ENCODE peak calls at places on chromosomes 12 and 14, in eight cellular contexts. One of them, this sample, is unnamed.

GRCh38 chr12:127025545-127025944 is 1241.4 kb upstream of the TMEM132C start:
- DNase-seq in astrocyte: no peak
- DNase-seq in suprapubic skin: no peak
- DNase-seq in brain microvascular endothelial cell: no peak
- DNase-seq in heart left ventricle: no peak
- DNase-seq in testis: no peak
- DNase-seq in heart right ventricle: no peak
- DNase-seq in uterus: no peak
- DNase-seq in this sample: no peak

GRCh38 chr12:99907210-99907609 is 77.5 kb downstream of the ANKS1B start:
- DNase-seq in suprapubic skin: no peak
- DNase-seq in heart right ventricle: no peak
- DNase-seq in astrocyte: no peak
- DNase-seq in heart left ventricle: no peak
- DNase-seq in uterus: no peak
- DNase-seq in brain microvascular endothelial cell: no peak
- DNase-seq in testis: no peak
- DNase-seq in this sample: no peak

GRCh38 chr12:16606201-16606849 is 363 bp upstream of the LMO3 start:
- DNase-seq in heart right ventricle: no peak
- DNase-seq in brain microvascular endothelial cell: peak; percentile 9
- DNase-seq in astrocyte: peak; percentile 27
- DNase-seq in heart left ventricle: no peak
- DNase-seq in uterus: peak; percentile 68
- DNase-seq in testis: peak; percentile 37
- DNase-seq in suprapubic skin: no peak
- DNase-seq in this sample: peak; percentile 53

GRCh38 chr14:100669468-100669867 is 57.2 kb upstream of the DLK1 start:
- DNase-seq in uterus: no peak
- DNase-seq in heart right ventricle: no peak
- DNase-seq in heart left ventricle: no peak
- DNase-seq in brain microvascular endothelial cell: no peak
- DNase-seq in testis: no peak
- DNase-seq in astrocyte: no peak
- DNase-seq in suprapubic skin: no peak
- DNase-seq in this sample: no peak

GRCh38 chr12:1115471-1116242 is 124.6 kb downstream of the ERC1 start:
- DNase-seq in heart left ventricle: no peak
- DNase-seq in testis: no peak
- DNase-seq in suprapubic skin: no peak
- DNase-seq in brain microvascular endothelial cell: peak; percentile 40
- DNase-seq in astrocyte: peak; percentile 71
- DNase-seq in uterus: no peak
- DNase-seq in heart right ventricle: no peak
- DNase-seq in this sample: no peak

GRCh38 chr14:83816755-83817154 is 1713.2 kb upstream of the FLRT2 start:
- DNase-seq in heart right ventricle: peak; percentile 3
- DNase-seq in astrocyte: no peak
- DNase-seq in testis: no peak
- DNase-seq in uterus: no peak
- DNase-seq in suprapubic skin: no peak
- DNase-seq in heart left ventricle: no peak
- DNase-seq in brain microvascular endothelial cell: peak; percentile 20
- DNase-seq in this sample: no peak

GRCh38 chr14:77950371-77950770 is 150.5 kb downstream of the ADCK1 start:
- DNase-seq in suprapubic skin: no peak
- DNase-seq in testis: no peak
- DNase-seq in astrocyte: peak; percentile 58
- DNase-seq in brain microvascular endothelial cell: no peak
- DNase-seq in heart left ventricle: no peak
- DNase-seq in heart right ventricle: peak; percentile 14
- DNase-seq in uterus: no peak
- DNase-seq in this sample: no peak

GRCh38 chr14:31527087-31527486 is 34.1 kb upstream of the NUBPL start:
- DNase-seq in uterus: no peak
- DNase-seq in heart right ventricle: no peak
- DNase-seq in astrocyte: no peak
- DNase-seq in brain microvascular endothelial cell: no peak
- DNase-seq in suprapubic skin: no peak
- DNase-seq in heart left ventricle: no peak
- DNase-seq in testis: no peak
- DNase-seq in this sample: no peak

GRCh38 chr12:130747867-130748740 is 32.0 kb upstream of the RIMBP2 start:
- DNase-seq in heart right ventricle: peak; percentile 75
- DNase-seq in testis: peak; percentile 91
- DNase-seq in brain microvascular endothelial cell: peak; percentile 68
- DNase-seq in astrocyte: peak; percentile 20
- DNase-seq in heart left ventricle: peak; percentile 70
- DNase-seq in uterus: peak; percentile 49
- DNase-seq in suprapubic skin: peak; percentile 85
- DNase-seq in this sample: peak; percentile 64

GRCh38 chr14:21428930-21429329 is 27.0 kb downstream of the CHD8 start:
- DNase-seq in heart left ventricle: peak; percentile 38
- DNase-seq in heart right ventricle: peak; percentile 43
- DNase-seq in testis: peak; percentile 58
- DNase-seq in brain microvascular endothelial cell: no peak
- DNase-seq in suprapubic skin: no peak
- DNase-seq in uterus: no peak
- DNase-seq in astrocyte: no peak
- DNase-seq in this sample: peak; percentile 2

GRCh38 chr14:104680056-104680805 is 9.2 kb upstream of the INF2 start:
- DNase-seq in suprapubic skin: peak; percentile 70
- DNase-seq in heart left ventricle: peak; percentile 61
- DNase-seq in uterus: peak; percentile 74
- DNase-seq in brain microvascular endothelial cell: peak; percentile 80
- DNase-seq in testis: no peak
- DNase-seq in heart right ventricle: no peak
- DNase-seq in astrocyte: peak; percentile 77
- DNase-seq in this sample: peak; percentile 56

GRCh38 chr12:71411635-71412034 is 28.0 kb upstream of the LGR5 start:
- DNase-seq in suprapubic skin: no peak
- DNase-seq in uterus: no peak
- DNase-seq in brain microvascular endothelial cell: no peak
- DNase-seq in astrocyte: no peak
- DNase-seq in heart right ventricle: no peak
- DNase-seq in heart left ventricle: no peak
- DNase-seq in testis: no peak
- DNase-seq in this sample: no peak

GRCh38 chr14:55389330-55389729 is 22.3 kb downstream of the ATG14 start:
- DNase-seq in suprapubic skin: no peak
- DNase-seq in heart left ventricle: no peak
- DNase-seq in brain microvascular endothelial cell: peak; percentile 54
- DNase-seq in testis: no peak
- DNase-seq in uterus: no peak
- DNase-seq in heart right ventricle: no peak
- DNase-seq in astrocyte: peak; percentile 84
- DNase-seq in this sample: no peak

GRCh38 chr12:114316076-114316475 is 89.9 kb downstream of the TBX5 start:
- DNase-seq in heart left ventricle: peak; percentile 50
- DNase-seq in testis: no peak
- DNase-seq in brain microvascular endothelial cell: peak; percentile 7
- DNase-seq in astrocyte: peak; percentile 85
- DNase-seq in uterus: no peak
- DNase-seq in suprapubic skin: no peak
- DNase-seq in heart right ventricle: peak; percentile 11
- DNase-seq in this sample: no peak

GRCh38 chr14:105207460-105207901 is 26.4 kb upstream of the NUDT14 start:
- DNase-seq in brain microvascular endothelial cell: no peak
- DNase-seq in uterus: no peak
- DNase-seq in heart left ventricle: peak; percentile 79
- DNase-seq in heart right ventricle: peak; percentile 55
- DNase-seq in astrocyte: no peak
- DNase-seq in suprapubic skin: no peak
- DNase-seq in testis: no peak
- DNase-seq in this sample: no peak

GRCh38 chr12:111441107-111441928 is 35.6 kb downstream of the SH2B3 start:
- DNase-seq in astrocyte: no peak
- DNase-seq in testis: no peak
- DNase-seq in heart right ventricle: no peak
- DNase-seq in heart left ventricle: peak; percentile 9
- DNase-seq in brain microvascular endothelial cell: no peak
- DNase-seq in uterus: no peak
- DNase-seq in suprapubic skin: peak; percentile 24
- DNase-seq in this sample: no peak

GRCh38 chr12:95674631-95675030 is 115.9 kb downstream of the NTN4 start:
- DNase-seq in heart left ventricle: peak; percentile 38
- DNase-seq in brain microvascular endothelial cell: peak; percentile 16
- DNase-seq in heart right ventricle: peak; percentile 57
- DNase-seq in astrocyte: no peak
- DNase-seq in testis: no peak
- DNase-seq in suprapubic skin: no peak
- DNase-seq in uterus: no peak
- DNase-seq in this sample: no peak

GRCh38 chr12:3614806-3615466 is 123.9 kb downstream of the PRMT8 start:
- DNase-seq in heart right ventricle: no peak
- DNase-seq in suprapubic skin: no peak
- DNase-seq in heart left ventricle: no peak
- DNase-seq in uterus: no peak
- DNase-seq in astrocyte: no peak
- DNase-seq in testis: no peak
- DNase-seq in brain microvascular endothelial cell: no peak
- DNase-seq in this sample: no peak

GRCh38 chr12:47944685-47945340 is 18.6 kb upstream of the TMEM106C start:
- DNase-seq in testis: no peak
- DNase-seq in brain microvascular endothelial cell: no peak
- DNase-seq in heart left ventricle: no peak
- DNase-seq in suprapubic skin: no peak
- DNase-seq in uterus: no peak
- DNase-seq in astrocyte: no peak
- DNase-seq in heart right ventricle: no peak
- DNase-seq in this sample: no peak

GRCh38 chr12:102962532-102962931 is 5.1 kb downstream of the ASCL1 start:
- DNase-seq in uterus: no peak
- DNase-seq in heart right ventricle: no peak
- DNase-seq in heart left ventricle: no peak
- DNase-seq in testis: no peak
- DNase-seq in astrocyte: no peak
- DNase-seq in suprapubic skin: no peak
- DNase-seq in brain microvascular endothelial cell: no peak
- DNase-seq in this sample: no peak

GRCh38 chr14:64879635-64880381 is at the start of gene SPTB:
- DNase-seq in uterus: peak; percentile 17
- DNase-seq in heart right ventricle: peak; percentile 71
- DNase-seq in suprapubic skin: peak; percentile 64
- DNase-seq in brain microvascular endothelial cell: no peak
- DNase-seq in astrocyte: no peak
- DNase-seq in heart left ventricle: peak; percentile 87
- DNase-seq in testis: peak; percentile 65
- DNase-seq in this sample: no peak

GRCh38 chr12:115267891-115268290 is 583.9 kb upstream of the TBX3 start:
- DNase-seq in astrocyte: no peak
- DNase-seq in brain microvascular endothelial cell: no peak
- DNase-seq in uterus: no peak
- DNase-seq in suprapubic skin: no peak
- DNase-seq in heart right ventricle: no peak
- DNase-seq in testis: no peak
- DNase-seq in heart left ventricle: no peak
- DNase-seq in this sample: no peak

GRCh38 chr14:50335389-50335788 is 23.3 kb downstream of the DMAC2L start:
- DNase-seq in suprapubic skin: peak; percentile 76
- DNase-seq in testis: peak; percentile 82
- DNase-seq in astrocyte: peak; percentile 56
- DNase-seq in heart right ventricle: peak; percentile 62
- DNase-seq in brain microvascular endothelial cell: peak; percentile 72
- DNase-seq in heart left ventricle: peak; percentile 51
- DNase-seq in uterus: peak; percentile 82
- DNase-seq in this sample: peak; percentile 79

GRCh38 chr14:57375156-57375555 is 15.2 kb upstream of the NAA30 start:
- DNase-seq in testis: no peak
- DNase-seq in heart left ventricle: no peak
- DNase-seq in suprapubic skin: no peak
- DNase-seq in brain microvascular endothelial cell: no peak
- DNase-seq in heart right ventricle: no peak
- DNase-seq in astrocyte: no peak
- DNase-seq in uterus: no peak
- DNase-seq in this sample: no peak

GRCh38 chr12:68305278-68305677 is 26.9 kb downstream of the MDM1 start:
- DNase-seq in uterus: no peak
- DNase-seq in astrocyte: no peak
- DNase-seq in heart right ventricle: no peak
- DNase-seq in heart left ventricle: no peak
- DNase-seq in suprapubic skin: no peak
- DNase-seq in testis: no peak
- DNase-seq in brain microvascular endothelial cell: no peak
- DNase-seq in this sample: no peak

GRCh38 chr12:21764063-21764462 is 10.4 kb downstream of the KCNJ8 start:
- DNase-seq in astrocyte: no peak
- DNase-seq in brain microvascular endothelial cell: no peak
- DNase-seq in heart left ventricle: no peak
- DNase-seq in testis: no peak
- DNase-seq in heart right ventricle: no peak
- DNase-seq in suprapubic skin: no peak
- DNase-seq in uterus: no peak
- DNase-seq in this sample: no peak
- H3K27ac ChIP-seq in astrocyte: no peak overlapping the region
- H3K27ac ChIP-seq in brain microvascular endothelial cell: no peak overlapping the region
- H3K27ac ChIP-seq in heart left ventricle: no peak overlapping the region
- H3K27ac ChIP-seq in testis: no peak overlapping the region
- H3K27ac ChIP-seq in heart right ventricle: no peak overlapping the region
- H3K27ac ChIP-seq in suprapubic skin: no peak overlapping the region
- H3K27ac ChIP-seq in uterus: no peak overlapping the region
- H3K27ac ChIP-seq in this sample: no peak overlapping the region

GRCh38 chr14:67584931-67585330 is 15.1 kb downstream of the PIGH start:
- DNase-seq in brain microvascular endothelial cell: no peak
- DNase-seq in heart left ventricle: no peak
- DNase-seq in astrocyte: peak; percentile 32
- DNase-seq in testis: peak; percentile 1
- DNase-seq in heart right ventricle: no peak
- DNase-seq in suprapubic skin: no peak
- DNase-seq in uterus: no peak
- DNase-seq in this sample: no peak
- H3K27ac ChIP-seq in brain microvascular endothelial cell: no peak overlapping the region
- H3K27ac ChIP-seq in heart left ventricle: no peak overlapping the region
- H3K27ac ChIP-seq in astrocyte: no peak overlapping the region
- H3K27ac ChIP-seq in testis: no peak overlapping the region
- H3K27ac ChIP-seq in heart right ventricle: no peak overlapping the region
- H3K27ac ChIP-seq in suprapubic skin: no peak overlapping the region
- H3K27ac ChIP-seq in uterus: no peak overlapping the region
- H3K27ac ChIP-seq in this sample: no peak overlapping the region

GRCh38 chr12:132444957-132445883 is 44.7 kb upstream of the FBRSL1 start:
- DNase-seq in testis: peak; percentile 45
- DNase-seq in brain microvascular endothelial cell: no peak
- DNase-seq in astrocyte: no peak
- DNase-seq in heart right ventricle: no peak
- DNase-seq in uterus: no peak
- DNase-seq in heart left ventricle: no peak
- DNase-seq in suprapubic skin: no peak
- DNase-seq in this sample: no peak
- H3K27ac ChIP-seq in testis: peak overlapping the region; percentile 61
- H3K27ac ChIP-seq in brain microvascular endothelial cell: no peak overlapping the region
- H3K27ac ChIP-seq in astrocyte: no peak overlapping the region
- H3K27ac ChIP-seq in heart right ventricle: no peak overlapping the region
- H3K27ac ChIP-seq in uterus: no peak overlapping the region
- H3K27ac ChIP-seq in heart left ventricle: no peak overlapping the region
- H3K27ac ChIP-seq in suprapubic skin: peak overlapping the region; percentile 73
- H3K27ac ChIP-seq in this sample: no peak overlapping the region

DNA sequence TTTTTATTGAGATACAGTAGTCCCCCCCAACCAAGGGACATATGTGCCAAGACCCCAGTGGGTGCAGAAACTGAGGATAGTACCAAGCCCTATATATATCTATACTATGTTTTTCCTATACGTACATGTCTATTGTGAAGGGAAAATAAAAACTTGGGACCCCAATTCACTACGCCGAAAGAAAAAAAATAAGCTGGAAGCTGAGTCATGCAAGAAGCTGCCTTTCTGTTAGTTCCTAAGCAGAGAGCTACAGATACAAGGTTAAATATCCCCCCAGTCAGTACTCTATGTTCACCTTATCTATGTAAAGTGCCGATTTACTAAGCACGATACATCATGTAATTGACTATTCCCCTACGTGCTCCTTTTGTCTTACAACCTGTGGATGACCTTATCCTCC is 11.5 kb upstream of the HRK start:
- DNase-seq in brain microvascular endothelial cell: no peak
- DNase-seq in heart left ventricle: no peak
- DNase-seq in heart right ventricle: no peak
- DNase-seq in astrocyte: no peak
- DNase-seq in uterus: no peak
- DNase-seq in testis: no peak
- DNase-seq in suprapubic skin: no peak
- DNase-seq in this sample: no peak
- H3K27ac ChIP-seq in brain microvascular endothelial cell: no peak overlapping the region
- H3K27ac ChIP-seq in heart left ventricle: no peak overlapping the region
- H3K27ac ChIP-seq in heart right ventricle: no peak overlapping the region
- H3K27ac ChIP-seq in astrocyte: no peak overlapping the region
- H3K27ac ChIP-seq in uterus: no peak overlapping the region
- H3K27ac ChIP-seq in testis: no peak overlapping the region
- H3K27ac ChIP-seq in suprapubic skin: no peak overlapping the region
- H3K27ac ChIP-seq in this sample: no peak overlapping the region